ENCODE peak calls at places on chromosomes 11 and 22, in six cellular contexts. B is A549, I is NCI-H2081, F is amniotic stem cell, L is HFFc6, J is coronary artery. U is an unnamed sample.

GRCh38 chr11:116503216-116504160 is 269.3 kb downstream of the BUD13 start:
- DNase-seq in I (no peak), J (peak), L (no peak), B (no peak), F (no peak), U (no peak)

GRCh38 chr11:115279831-115280761 is 224.1 kb downstream of the CADM1 start:
- DNase-seq in F (no peak), J (no peak), B (no peak), L (no peak), I (no peak), U (no peak)

GRCh38 chr11:67351275-67352005 is 1.9 kb downstream of the POLD4 start:
- DNase-seq in F (peak), J (peak), L (peak), B (peak), I (peak), U (peak)

GRCh38 chr11:2587976-2588748 is 111.6 kb downstream of the KCNQ1OT1 start:
- DNase-seq in J (no peak), B (no peak), F (no peak), L (no peak), I (no peak), U (no peak)

GRCh38 chr11:105100206-105100605 is 39.4 kb downstream of the CARD18 start:
- DNase-seq in I (no peak), L (no peak), J (no peak), B (no peak), F (no peak), U (no peak)

GRCh38 chr22:32804036-32804435 is 2.5 kb downstream of the TIMP3 start:
- DNase-seq in J (no peak), B (no peak), F (peak), L (peak), I (no peak), U (peak)

GRCh38 chr22:37985751-37986281 is 1.5 kb upstream of the SOX10 start:
- DNase-seq in F (no peak), J (no peak), I (no peak), L (no peak), B (no peak), U (no peak)

GRCh38 chr22:37182949-37183245 is 5.2 kb downstream of the C1QTNF6 start:
- DNase-seq in I (no peak), F (no peak), B (no peak), J (no peak), L (no peak), U (no peak)

GRCh38 chr11:33539659-33540249 is 160.9 kb downstream of the C11orf91 start:
- DNase-seq in L (no peak), B (no peak), F (no peak), J (no peak), I (no peak), U (peak)

GRCh38 chr22:28917747-28918543 is 34.6 kb downstream of the ZNRF3 start:
- DNase-seq in L (no peak), B (peak), J (no peak), F (no peak), I (no peak), U (peak)

GRCh38 chr22:49086181-49086580 is 741.5 kb downstream of the BRD1 start:
- DNase-seq in L (no peak), J (no peak), F (no peak), I (no peak), B (no peak), U (no peak)

GRCh38 chr11:109486129-109486528 is 64.1 kb downstream of the C11orf87 start:
- DNase-seq in B (no peak), I (peak), L (no peak), J (no peak), F (no peak), U (no peak)

GRCh38 chr11:44112083-44112865 is 16.8 kb downstream of the EXT2 start:
- DNase-seq in L (peak), J (no peak), B (no peak), F (no peak), I (peak), U (peak)

GRCh38 chr11:75946531-75947530 is 131.8 kb downstream of the UVRAG start:
- DNase-seq in F (no peak), J (no peak), B (no peak), L (peak), I (peak), U (peak)

GRCh38 chr11:68852628-68853027 is 10.9 kb upstream of the CPT1A start:
- DNase-seq in J (no peak), B (no peak), F (no peak), L (no peak), I (no peak), U (no peak)

GRCh38 chr11:120004723-120005122 is 133.2 kb downstream of the TRIM29 start:
- DNase-seq in F (no peak), I (no peak), J (no peak), L (no peak), B (no peak), U (no peak)

GRCh38 chr11:116357769-116358544 is 414.8 kb downstream of the BUD13 start:
- DNase-seq in J (no peak), F (no peak), I (no peak), B (no peak), L (no peak), U (peak)

GRCh38 chr11:19727246-19727645 is 14.6 kb downstream of the NAV2 start:
- DNase-seq in I (no peak), L (no peak), F (no peak), J (no peak), B (no peak), U (peak)

GRCh38 chr11:112211556-112211955 is 14.7 kb upstream of the PTS start:
- DNase-seq in L (no peak), F (no peak), I (no peak), J (no peak), B (no peak), U (no peak)

GRCh38 chr11:68927280-68928107 is 23.8 kb downstream of the IGHMBP2 start:
- DNase-seq in F (no peak), J (no peak), L (no peak), B (no peak), I (no peak), U (no peak)

GRCh38 chr11:123213307-123213708 is 18.3 kb upstream of the CLMP start:
- DNase-seq in L (no peak), B (no peak), I (no peak), F (no peak), J (no peak), U (no peak)

GRCh38 chr11:123291201-123291869 is 96.3 kb upstream of the CLMP start:
- DNase-seq in L (no peak), B (no peak), F (no peak), I (no peak), J (no peak), U (no peak)

GRCh38 chr11:70913715-70914231 is 338.6 kb downstream of the SHANK2 start:
- DNase-seq in F (no peak), I (peak), B (no peak), J (no peak), L (no peak), U (no peak)

GRCh38 chr22:17774206-17774927 is at the start of gene BID:
- DNase-seq in F (no peak), B (no peak), L (no peak), J (no peak), I (peak), U (no peak)

GRCh38 chr11:20110908-20111669 is 49.2 kb downstream of the DBX1 start:
- DNase-seq in I (peak), J (no peak), F (no peak), L (peak), B (peak), U (peak)

GRCh38 chr11:60634151-60634550 is 65.3 kb upstream of the MS4A8 start:
- DNase-seq in L (no peak), F (no peak), B (no peak), J (no peak), I (peak), U (no peak)

GRCh38 chr22:37394341-37394740 is 32.9 kb downstream of the ELFN2 start:
- DNase-seq in L (no peak), I (no peak), B (no peak), F (no peak), J (no peak), U (no peak)

GRCh38 chr11:120807414-120808150 is 216.3 kb upstream of the TBCEL start:
- DNase-seq in J (no peak), F (peak), B (peak), I (no peak), L (peak), U (peak)

GRCh38 chr11:113305440-113306336 is 8.7 kb upstream of the TTC12 start:
- DNase-seq in F (peak), B (peak), J (no peak), L (peak), I (peak), U (peak)